ENCODE peak calls at places on chromosomes 2 and 18, in five cellular contexts. P, O, U, R and N are unnamed samples.

GRCh38 chr2:36380624-36381481 is 25.3 kb downstream of the CRIM1 start:
- DNase-seq in P (no peak), O (no peak), U (no peak), R (no peak), N (no peak)

GRCh38 chr2:112465373-112465772 is 16.6 kb upstream of the TTL start:
- DNase-seq in P (no peak), O (no peak), U (no peak), R (no peak), N (peak)

GRCh38 chr18:37450434-37451133 is 115.0 kb downstream of the CELF4 start:
- DNase-seq in P (no peak), O (peak), U (no peak), R (no peak), N (no peak)

GRCh38 chr2:26925100-26925791 is 45.2 kb upstream of the MAPRE3 start:
- DNase-seq in P (no peak), O (no peak), U (no peak), R (no peak), N (no peak)

GRCh38 chr2:72367530-72368225 is 220.0 kb upstream of the CYP26B1 start:
- DNase-seq in P (no peak), O (peak), U (no peak), R (no peak), N (no peak)

GRCh38 chr2:113218283-113219091 is 44.7 kb downstream of the PSD4 start:
- DNase-seq in P (no peak), O (no peak), U (no peak), R (no peak), N (no peak)

GRCh38 chr18:62977512-62977911 is 262.2 kb downstream of the PHLPP1 start:
- DNase-seq in P (no peak), O (no peak), U (no peak), R (no peak), N (no peak)

GRCh38 chr2:134609924-134610498 is 108.8 kb downstream of the TMEM163 start:
- DNase-seq in P (no peak), O (no peak), U (no peak), R (no peak), N (no peak)

GRCh38 chr2:216081487-216082387 is at the start of the genes PECR and TMEM169:
- DNase-seq in P (peak), O (peak), U (no peak), R (peak), N (no peak)

GRCh38 chr2:20425371-20425881 is 21.4 kb upstream of the RHOB start:
- DNase-seq in P (no peak), O (no peak), U (no peak), R (no peak), N (no peak)

GRCh38 chr18:2547477-2548087 is 23.7 kb downstream of the METTL4 start:
- DNase-seq in P (no peak), O (peak), U (peak), R (no peak), N (peak)

GRCh38 chr18:72342933-72343332 is 201.2 kb downstream of the CBLN2 start:
- DNase-seq in P (no peak), O (no peak), U (no peak), R (no peak), N (no peak)

GRCh38 chr2:112254466-112255240 is at the start of gene ZC3H8:
- DNase-seq in P (peak), O (peak), U (peak), R (peak), N (peak)

GRCh38 chr18:4246374-4246773 is 208.7 kb downstream of the DLGAP1 start:
- DNase-seq in P (no peak), O (no peak), U (no peak), R (no peak), N (no peak)

GRCh38 chr2:105789745-105790466 is 45.2 kb downstream of the NCK2 start:
- DNase-seq in P (peak), O (peak), U (peak), R (no peak), N (peak)